ENCODE peak calls at places on chromosomes 4 and X, in five cellular contexts. O is Calu3; D is nephron progenitor cell; P is Peyer's patch; Y is CD8-positive, alpha-beta T cell. J is an unnamed sample.

GRCh38 chr4:125492957-125493356 is 178.2 kb downstream of the FAT4 start:
- DNase-seq in O (no peak), D (no peak), P (no peak), Y (no peak), J (no peak)

GRCh38 chr4:127139788-127140286 is 492.9 kb upstream of the INTU start:
- DNase-seq in O (no peak), D (no peak), P (no peak), Y (no peak), J (no peak)

GRCh38 chr4:169024762-169025161 is 14.7 kb upstream of the CBR4 start:
- DNase-seq in O (peak; percentile 9), D (no peak), P (no peak), Y (no peak), J (no peak)

GRCh38 chrX:16664626-16665025 is 14.7 kb downstream of the S100G start:
- DNase-seq in O (no peak), D (no peak), P (no peak), Y (no peak), J (no peak)

GRCh38 chr4:144582975-144583374 is 63.0 kb upstream of the HHIP start:
- DNase-seq in O (no peak), D (no peak), P (no peak), Y (no peak), J (no peak)

GRCh38 chr4:15855804-15856475 is 77.8 kb downstream of the CD38 start:
- DNase-seq in O (no peak), D (no peak), P (no peak), Y (no peak), J (no peak)

GRCh38 chr4:14967982-14968381 is 34.3 kb upstream of the CPEB2 start:
- DNase-seq in O (no peak), D (no peak), P (no peak), Y (no peak), J (no peak)

GRCh38 chr4:6695660-6696581 is 2.2 kb downstream of the S100P start:
- DNase-seq in O (peak; percentile 76), D (no peak), P (peak; percentile 76), Y (peak; percentile 68), J (peak; percentile 82)

GRCh38 chr4:94634266-94634665 is 123.5 kb upstream of the BMPR1B start:
- DNase-seq in O (no peak), D (no peak), P (no peak), Y (no peak), J (no peak)

GRCh38 chrX:84477114-84477513 is 25.1 kb downstream of the HDX start:
- DNase-seq in O (no peak), D (no peak), P (no peak), Y (no peak), J (no peak)

GRCh38 chr4:76011018-76011670 is 3.8 kb upstream of the CXCL9 start:
- DNase-seq in O (no peak), D (no peak), P (no peak), Y (no peak), J (no peak)

GRCh38 chr4:2891294-2891693 is 47.6 kb downstream of the ADD1 start:
- DNase-seq in O (no peak), D (no peak), P (peak; percentile 56), Y (no peak), J (no peak)

GRCh38 chrX:33855251-33855650 is 276.9 kb downstream of the FAM47A start:
- DNase-seq in O (no peak), D (no peak), P (no peak), Y (no peak), J (no peak)

DNA sequence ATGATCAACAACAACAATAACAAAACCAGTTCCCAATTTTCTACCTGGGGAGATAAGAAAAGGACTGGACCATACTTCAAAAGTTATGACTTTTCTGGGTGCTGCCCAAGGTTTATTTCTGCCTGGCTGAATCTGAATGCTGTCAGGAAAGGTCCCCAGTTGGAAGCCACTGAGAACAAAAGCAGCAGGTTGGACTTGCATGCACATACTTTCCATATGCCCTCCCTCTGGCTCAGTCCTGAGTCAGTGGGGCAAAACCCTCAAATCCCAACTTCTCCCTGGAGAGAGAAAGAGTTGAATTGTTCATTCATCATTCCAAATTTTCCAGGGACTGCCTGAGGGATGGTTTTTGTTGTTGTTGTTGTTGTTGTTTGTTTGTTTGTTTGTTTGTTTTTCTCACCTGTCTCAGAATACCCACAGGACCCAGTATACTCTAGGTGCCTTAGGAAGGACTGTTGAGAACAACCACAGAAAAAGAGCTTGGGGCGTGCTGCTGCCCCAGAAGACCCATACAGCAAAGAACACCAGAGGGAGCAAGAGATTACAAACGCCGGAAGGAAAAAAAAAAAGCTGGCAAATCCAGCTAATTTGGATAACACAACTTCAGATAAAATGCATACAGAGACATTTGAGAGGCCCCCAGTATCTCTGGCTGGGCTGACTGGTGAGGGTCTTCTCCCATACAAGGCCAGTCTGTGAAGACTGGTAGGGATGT is 138.9 kb upstream of the INPP4B start:
- DNase-seq in O (peak; percentile 39), D (no peak), P (no peak), Y (no peak), J (no peak)
- TF ChIP-seq CTCF in O (peak; percentile 58), D (peak; percentile 37), P (no peak), Y (no peak), J (no peak)

DNA sequence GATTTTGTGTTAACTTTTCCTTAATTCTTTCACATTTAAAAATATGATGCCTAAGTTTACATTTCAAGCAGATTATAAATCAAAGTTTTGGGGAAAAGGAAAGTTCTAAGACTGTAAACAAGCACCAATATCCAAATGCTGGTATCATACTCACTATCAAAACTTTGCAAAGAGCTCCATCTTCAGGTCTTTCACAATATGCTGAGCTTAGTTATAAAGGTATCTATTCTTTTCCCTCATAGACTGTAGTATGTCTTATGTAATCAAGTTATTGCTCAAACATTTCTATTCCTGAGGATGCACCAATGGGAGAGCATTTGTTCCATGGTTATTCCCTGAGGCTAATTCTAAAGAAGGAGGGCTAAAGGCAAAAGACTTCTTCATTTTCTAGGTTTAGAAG is 207.9 kb upstream of the FAM241A start:
- DNase-seq in O (no peak), D (no peak), P (no peak), Y (no peak), J (no peak)
- TF ChIP-seq CTCF in O (no peak), D (peak; percentile 36), P (no peak), Y (no peak), J (no peak)

DNA sequence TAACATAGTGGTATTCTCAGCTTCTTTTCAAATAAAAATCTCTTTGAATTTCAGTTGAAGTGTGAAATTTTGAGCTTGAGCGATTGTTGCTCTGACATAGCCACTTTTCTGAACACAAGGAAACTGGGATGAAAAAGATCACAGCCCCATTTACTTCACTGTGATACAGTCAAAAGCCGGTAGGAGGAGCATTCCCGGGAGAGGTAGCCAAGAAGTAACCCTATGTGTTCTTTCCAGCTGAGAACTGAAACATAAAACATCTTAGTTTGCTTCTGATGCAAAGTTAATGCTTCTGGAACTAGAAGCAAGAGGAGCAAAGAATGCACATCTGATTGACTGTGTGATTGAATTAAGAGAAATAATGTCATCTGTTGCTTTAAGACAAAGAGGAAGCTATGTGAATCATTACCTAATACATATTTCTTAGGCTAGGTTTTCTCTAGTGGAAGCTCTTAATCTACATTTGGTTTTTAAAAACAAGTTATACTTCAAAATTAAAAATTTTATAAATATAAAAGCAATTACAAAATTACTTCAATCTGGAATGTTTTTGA is 88.4 kb upstream of the UNC5C start:
- DNase-seq in O (no peak), D (peak; percentile 3), P (no peak), Y (no peak), J (peak; percentile 6)
- TF ChIP-seq CTCF in O (no peak), D (peak; percentile 30), P (no peak), Y (no peak), J (no peak)

DNA sequence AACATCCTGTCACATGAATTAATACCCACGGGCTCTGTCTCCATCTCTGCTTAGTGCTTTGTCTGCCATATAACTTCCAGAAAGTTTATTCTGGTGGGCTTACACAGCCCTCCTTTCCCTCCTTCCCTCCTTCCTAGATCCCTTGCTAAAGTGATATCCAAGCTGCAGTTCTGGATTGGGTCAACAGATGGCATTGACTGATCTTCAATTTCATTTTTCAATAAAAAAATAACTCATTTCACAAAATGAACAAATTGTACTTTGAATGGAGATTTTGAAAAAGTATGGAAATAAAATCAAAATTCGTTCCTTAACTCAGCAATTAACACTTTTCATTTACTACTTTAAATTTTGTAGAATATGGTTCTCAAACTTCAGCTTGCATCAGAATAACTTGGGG is 94.9 kb downstream of the NXF2 start:
- DNase-seq in O (no peak), D (no peak), P (no peak), Y (no peak), J (no peak)
- TF ChIP-seq CTCF in O (no peak), D (no peak), P (no peak), Y (no peak), J (no peak)